ENCODE peak calls at places on chromosome 21, in ten cellular contexts. V is tibial nerve, L is SK-N-SH, T is stomach, Z is transverse colon, H is K562, I is ovary, N is sigmoid colon, Q is suprapubic skin, S is HepG2. B is an unnamed sample.

GRCh38 chr21:17391811-17392340 is 121.0 kb upstream of the CXADR start:
- DNase-seq in T (no peak), Q (no peak), H (no peak), Z (no peak), I (no peak), N (no peak), V (no peak), S (no peak), L (no peak), B (no peak)

GRCh38 chr21:38244885-38245869 is 11.6 kb upstream of the KCNJ15 start:
- DNase-seq in Q (no peak), Z (no peak), V (no peak), H (no peak), I (no peak), T (no peak), S (no peak), L (no peak), N (no peak), B (no peak)

GRCh38 chr21:14900611-14901010 is 164.2 kb downstream of the NRIP1 start:
- DNase-seq in I (no peak), S (no peak), V (no peak), L (no peak), Q (no peak), Z (no peak), H (no peak), N (no peak), T (no peak), B (no peak)

GRCh38 chr21:28938726-28939125 is 54.0 kb downstream of the LTN1 start:
- DNase-seq in Q (no peak), L (peak; percentile 25), T (no peak), Z (no peak), I (no peak), V (no peak), H (no peak), S (no peak), N (no peak), B (no peak)

GRCh38 chr21:16708431-16708830 is 804.4 kb upstream of the CXADR start:
- DNase-seq in L (no peak), Q (no peak), I (no peak), N (no peak), Z (no peak), T (no peak), V (no peak), H (no peak), S (no peak), B (no peak)

GRCh38 chr21:41966872-41967621 is 13.2 kb upstream of the C2CD2 start:
- DNase-seq in I (no peak), H (no peak), V (no peak), L (no peak), Q (peak; percentile 41), N (no peak), S (no peak), T (no peak), Z (no peak), B (peak; percentile 86)

GRCh38 chr21:38773108-38774061 is 32.3 kb upstream of the ETS2 start:
- DNase-seq in Q (no peak), Z (no peak), I (no peak), S (peak; percentile 34), L (no peak), T (no peak), N (no peak), H (no peak), V (peak; percentile 26), B (no peak)

GRCh38 chr21:44035244-44035643 is 23.1 kb downstream of the TRAPPC10 start:
- DNase-seq in L (no peak), S (no peak), T (no peak), V (no peak), H (no peak), I (no peak), Z (no peak), Q (no peak), N (no peak), B (no peak)

GRCh38 chr21:15422761-15423160 is 307.0 kb upstream of the USP25 start:
- DNase-seq in T (no peak), Z (no peak), I (no peak), H (no peak), L (no peak), S (no peak), N (no peak), Q (no peak), V (no peak), B (no peak)

GRCh38 chr21:31098576-31099005 is 60.3 kb upstream of the KRTAP19-8 start:
- DNase-seq in V (peak; percentile 47), S (peak; percentile 18), H (peak; percentile 60), I (peak; percentile 27), L (peak; percentile 75), Z (peak; percentile 63), T (peak; percentile 72), Q (peak; percentile 83), N (peak; percentile 80), B (peak; percentile 92)

GRCh38 chr21:21624674-21625073 is 626.5 kb downstream of the NCAM2 start:
- DNase-seq in S (no peak), N (no peak), L (no peak), Z (no peak), Q (no peak), V (no peak), T (no peak), H (no peak), I (no peak), B (no peak)

GRCh38 chr21:42125571-42126544 is 54.7 kb downstream of the UMODL1 start:
- DNase-seq in N (no peak), I (no peak), S (peak; percentile 39), H (peak; percentile 54), T (no peak), L (no peak), Z (no peak), V (no peak), Q (no peak), B (no peak)

GRCh38 chr21:44263221-44263671 is 1.5 kb upstream of the DNMT3L start:
- DNase-seq in N (no peak), S (no peak), I (no peak), L (no peak), H (no peak), Z (no peak), V (no peak), T (no peak), Q (no peak), B (no peak)

GRCh38 chr21:38628426-38628825 is 130.1 kb upstream of the ERG start:
- DNase-seq in Q (no peak), V (no peak), Z (no peak), L (no peak), S (peak; percentile 2), T (no peak), N (no peak), I (no peak), H (no peak), B (peak; percentile 83)

GRCh38 chr21:36551731-36552457 is 72.0 kb upstream of the CLDN14 start:
- DNase-seq in N (no peak), V (no peak), Z (no peak), I (no peak), T (no peak), H (no peak), L (no peak), S (no peak), Q (no peak), B (no peak)

GRCh38 chr21:20627594-20627993 is 370.6 kb upstream of the NCAM2 start:
- DNase-seq in T (no peak), V (no peak), N (no peak), L (no peak), I (no peak), S (no peak), Q (no peak), Z (no peak), H (no peak), B (no peak)

GRCh38 chr21:42495027-42495426 is 997 bp downstream of the RSPH1 start:
- DNase-seq in Q (peak; percentile 29), I (no peak), Z (no peak), N (no peak), H (no peak), V (no peak), T (no peak), S (no peak), L (no peak), B (no peak)

DNA sequence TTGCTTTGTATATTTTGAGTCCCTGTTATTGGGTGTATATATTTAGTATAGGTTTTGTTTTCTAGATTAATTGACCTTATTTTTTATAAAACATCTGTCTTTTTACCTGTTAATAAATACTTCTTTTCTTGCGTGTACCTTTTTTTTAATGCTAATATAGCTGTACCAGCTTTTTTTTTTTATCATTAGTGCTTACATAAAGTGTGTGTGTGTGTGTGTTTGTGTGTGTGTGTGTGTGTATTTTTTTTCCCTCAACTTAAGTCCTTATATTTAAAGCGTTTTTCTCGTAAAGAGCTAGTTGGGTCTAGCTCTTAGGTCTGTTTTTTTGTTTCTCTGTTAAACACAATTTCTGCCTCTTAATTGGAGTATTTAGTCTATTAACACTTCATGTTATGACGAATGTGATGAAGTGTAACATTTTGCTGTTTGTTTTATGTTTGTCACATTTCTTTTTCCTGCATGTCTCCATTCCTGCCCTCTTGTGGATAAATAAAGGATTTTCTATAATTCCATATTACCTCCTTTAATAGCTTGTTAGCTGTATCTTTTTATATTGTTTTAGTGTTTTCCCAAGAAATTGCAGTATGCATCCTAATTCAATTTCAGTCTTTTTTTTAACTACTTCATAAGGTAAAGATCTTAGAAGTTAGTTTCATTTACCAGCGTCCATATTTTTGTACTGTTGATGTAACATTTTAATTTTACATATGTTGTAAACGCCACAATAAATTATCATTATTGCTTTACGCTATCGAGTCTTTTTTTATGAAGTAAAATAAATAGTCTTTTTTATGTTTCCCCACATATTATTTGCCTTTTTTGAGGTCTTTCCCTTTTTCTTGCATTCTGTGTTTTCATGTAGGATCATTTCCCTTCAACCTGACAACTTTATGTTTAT is 4.3 kb downstream of the PRMT2 start:
- DNase-seq in S (peak; percentile 15), L (peak; percentile 44), N (no peak), T (no peak), V (no peak), Q (no peak), I (no peak), Z (no peak), H (no peak), B (no peak)
- H3K36me3 ChIP-seq in S (peaks cover 4% of the 10 kb centered on the region), L (peaks cover 58% of the 10 kb centered on the region), N (peaks cover 10% of the 10 kb centered on the region), T (peaks cover 21% of the 10 kb centered on the region), V (no peaks in the 10 kb centered on the region), Q (peaks cover 34% of the 10 kb centered on the region), I (no peaks in the 10 kb centered on the region), Z (no peaks in the 10 kb centered on the region), H (peaks cover 51% of the 10 kb centered on the region), B (peaks cover 41% of the 10 kb centered on the region)

GRCh38 chr21:46557469-46557868 is 47.4 kb downstream of the S100B start:
- DNase-seq in I (no peak), Q (peak; percentile 73), Z (no peak), L (peak; percentile 10), V (no peak), H (no peak), S (no peak), T (peak; percentile 14), N (peak; percentile 47), B (no peak)
- TF ChIP-seq EP300 in I (no peak), Q (no peak), Z (no peak), L (no peak), V (no peak), H (no peak), S (no peak), T (no peak), N (no peak), B (no peak)

GRCh38 chr21:46532080-46532479 is 72.8 kb downstream of the S100B start:
- DNase-seq in H (no peak), Z (no peak), N (no peak), S (no peak), L (no peak), I (no peak), V (no peak), T (no peak), Q (no peak), B (no peak)
- TF ChIP-seq CTCF in H (no peak), Z (no peak), N (no peak), S (no peak), L (no peak), I (no peak), V (no peak), T (no peak), Q (no peak), B (no peak)

GRCh38 chr21:45769896-45770295 is 126.4 kb downstream of the PCBP3 start:
- DNase-seq in Z (no peak), V (no peak), Q (no peak), I (no peak), T (no peak), L (no peak), S (no peak), N (no peak), H (no peak), B (no peak)
- H3K36me3 ChIP-seq in Z (no peaks in the 10 kb centered on the region), V (no peaks in the 10 kb centered on the region), Q (no peaks in the 10 kb centered on the region), I (no peaks in the 10 kb centered on the region), T (no peaks in the 10 kb centered on the region), L (no peaks in the 10 kb centered on the region), S (no peaks in the 10 kb centered on the region), N (no peaks in the 10 kb centered on the region), H (no peaks in the 10 kb centered on the region), B (no peaks in the 10 kb centered on the region)

B was measured in esophagus muscularis mucosa.